ENCODE peak calls at places on chromosomes 3 and 15, in seven cellular contexts. M is fibroblast of lung; K is fibroblast of pulmonary artery; L is CD8-positive, alpha-beta T cell; C is neural crest cell; Q is fibroblast of the aortic adventitia; O is kidney epithelial cell. J is an unnamed sample.

GRCh38 chr3:176937546-176937945 is 259.7 kb downstream of the TBL1XR1 start:
- DNase-seq in O (no peak), M (peak), L (no peak), K (no peak), Q (peak), C (no peak), J (no peak)

GRCh38 chr3:112774293-112774926 is 72.3 kb downstream of the CD200R1L start:
- DNase-seq in K (peak), M (peak), Q (peak), L (no peak), C (no peak), O (no peak), J (peak)

GRCh38 chr3:141083226-141083625 is 32.1 kb downstream of the SPSB4 start:
- DNase-seq in Q (no peak), M (no peak), L (no peak), K (no peak), O (no peak), C (no peak), J (no peak)

GRCh38 chr3:192858849-192859585 is 58.6 kb downstream of the MB21D2 start:
- DNase-seq in O (no peak), K (no peak), C (no peak), M (no peak), L (no peak), Q (peak), J (no peak)

GRCh38 chr3:173943264-173943663 is 545.7 kb downstream of the NLGN1 start:
- DNase-seq in O (no peak), M (no peak), C (no peak), Q (no peak), L (no peak), K (no peak), J (no peak)

GRCh38 chr15:65233651-65234050 is 22.4 kb upstream of the CILP start:
- DNase-seq in O (no peak), K (no peak), Q (peak), C (no peak), L (no peak), M (no peak), J (no peak)

GRCh38 chr3:114155370-114155821 is 23.5 kb downstream of the DRD3 start:
- DNase-seq in Q (peak), O (no peak), M (peak), C (peak), L (no peak), K (peak), J (peak)

GRCh38 chr3:143795849-143796248 is 52.4 kb downstream of the SLC9A9 start:
- DNase-seq in L (no peak), Q (no peak), O (no peak), M (peak), C (no peak), K (no peak), J (no peak)

GRCh38 chr3:132569580-132569979 is 27.5 kb upstream of the ACKR4 start:
- DNase-seq in M (peak), L (no peak), C (no peak), Q (peak), O (no peak), K (no peak), J (no peak)

GRCh38 chr3:64859625-64860590 is 172.1 kb upstream of the ADAMTS9 start:
- DNase-seq in K (peak), L (no peak), Q (no peak), O (no peak), C (no peak), M (peak), J (no peak)

GRCh38 chr3:58129041-58129440 is 81.7 kb downstream of the DNASE1L3 start:
- DNase-seq in K (no peak), C (no peak), L (no peak), O (no peak), Q (no peak), M (no peak), J (no peak)

GRCh38 chr3:131109156-131109555 is 82.5 kb downstream of the NEK11 start:
- DNase-seq in Q (no peak), M (peak), K (no peak), L (no peak), O (no peak), C (no peak), J (no peak)

GRCh38 chr3:130975251-130975650 is 51.4 kb downstream of the ASTE1 start:
- DNase-seq in C (no peak), M (no peak), K (no peak), L (no peak), Q (no peak), O (no peak), J (peak)

GRCh38 chr3:52769786-52770445 is 824 bp downstream of the NEK4 start:
- DNase-seq in O (no peak), Q (peak), L (no peak), M (peak), K (no peak), C (no peak), J (peak)

GRCh38 chr3:196216681-196217211 is 412 bp downstream of the SLC51A start:
- DNase-seq in M (no peak), O (no peak), L (no peak), K (no peak), C (no peak), Q (no peak), J (no peak)

GRCh38 chr3:192246847-192247520 is 480.4 kb downstream of the FGF12 start:
- DNase-seq in O (no peak), Q (no peak), K (no peak), L (no peak), M (no peak), C (no peak), J (peak)

GRCh38 chr3:14143826-14144225 is 19.0 kb downstream of the TMEM43 start:
- DNase-seq in Q (peak), C (no peak), M (peak), K (peak), L (no peak), O (peak), J (peak)

GRCh38 chr3:132343018-132343612 is 25.9 kb downstream of the ACP3 start:
- DNase-seq in K (peak), C (peak), M (peak), Q (peak), L (no peak), O (no peak), J (peak)

GRCh38 chr3:47012342-47013230 is 33.1 kb downstream of the NBEAL2 start:
- DNase-seq in L (no peak), K (no peak), C (no peak), M (no peak), Q (no peak), O (no peak), J (no peak)

GRCh38 chr3:37546876-37547275 is 314.8 kb upstream of the CTDSPL start:
- DNase-seq in L (no peak), M (peak), Q (peak), C (no peak), K (peak), O (no peak), J (peak)

GRCh38 chr3:71006810-71007785 is 576.4 kb downstream of the FOXP1 start:
- DNase-seq in O (no peak), M (peak), L (no peak), Q (peak), C (no peak), K (peak), J (peak)

GRCh38 chr3:15467227-15468181 is 40.1 kb downstream of the EAF1 start:
- DNase-seq in Q (no peak), O (no peak), C (no peak), L (no peak), K (no peak), M (no peak), J (no peak)

GRCh38 chr15:52078876-52079700 is 33.5 kb downstream of the BCL2L10 start:
- DNase-seq in Q (peak), O (no peak), K (peak), L (peak), M (peak), C (peak), J (peak)

GRCh38 chr3:122957707-122958210 is 69.8 kb downstream of the SEMA5B start:
- DNase-seq in Q (peak), L (no peak), M (peak), O (no peak), K (peak), C (no peak), J (no peak)

GRCh38 chr15:96038650-96039049 is 291.9 kb upstream of the NR2F2 start:
- DNase-seq in M (peak), O (no peak), C (no peak), K (no peak), Q (peak), L (no peak), J (no peak)

GRCh38 chr3:183878071-183878470 is 6.6 kb downstream of the PARL start:
- DNase-seq in Q (no peak), K (no peak), O (no peak), L (no peak), M (no peak), C (no peak), J (no peak)

GRCh38 chr15:48636511-48636910 is 9.0 kb downstream of the FBN1 start:
- DNase-seq in Q (peak), C (no peak), K (no peak), O (no peak), M (peak), L (no peak), J (no peak)

GRCh38 chr15:101017041-101017754 is 98.0 kb downstream of the LRRK1 start:
- DNase-seq in C (no peak), K (no peak), Q (no peak), M (no peak), O (no peak), L (no peak), J (no peak)
- TF ChIP-seq CTCF in C (peak), K (no peak), Q (no peak), M (no peak), O (no peak), L (no peak), J (no peak)

DNA sequence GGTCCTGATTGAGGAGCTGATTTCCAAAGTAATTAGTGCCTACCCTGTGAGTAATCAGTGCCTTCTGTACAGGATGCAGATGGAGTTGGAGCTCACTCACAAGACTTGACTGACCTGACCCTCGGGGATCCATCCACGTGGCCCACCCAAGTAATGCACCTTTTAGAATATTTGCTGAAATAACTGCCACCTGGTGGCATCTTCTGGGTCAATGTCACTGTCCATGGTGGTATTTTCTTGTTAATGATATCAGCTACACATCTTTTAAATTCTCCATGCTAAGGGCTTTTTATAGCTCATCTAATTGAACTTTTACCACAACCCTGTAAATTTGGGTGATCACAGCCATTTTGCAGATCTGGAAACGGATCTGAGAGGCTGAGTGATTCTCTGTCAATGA is 74.3 kb upstream of the ANKRD34C start:
- DNase-seq in K (no peak), M (no peak), L (no peak), O (no peak), Q (no peak), C (no peak), J (no peak)
- TF ChIP-seq CTCF in K (no peak), M (no peak), L (no peak), O (peak), Q (no peak), C (no peak), J (no peak)

GRCh38 chr3:117616213-117616612 is 906.6 kb downstream of the TUSC7 start:
- DNase-seq in O (no peak), C (no peak), K (no peak), L (no peak), M (no peak), Q (no peak), J (no peak)
- TF ChIP-seq CTCF in O (no peak), C (no peak), K (no peak), L (no peak), M (no peak), Q (peak), J (peak)

GRCh38 chr3:128850544-128850943 is 28.9 kb upstream of the ACAD9 start:
- DNase-seq in Q (no peak), O (no peak), K (no peak), M (no peak), L (no peak), C (no peak), J (no peak)
- TF ChIP-seq CTCF in Q (no peak), O (no peak), K (no peak), M (no peak), L (no peak), C (no peak), J (no peak)